ENCODE peak calls at places on chromosomes 12 and 14, in nine cellular contexts. One of them, this sample, is unnamed.
A peak's percentile ranks its signal among the peaks of the same experiment; 100 is the strongest.

GRCh38 chr14:100769035-100769939 is 42.6 kb downstream of the DLK1 start:
- DNase-seq in esophagus squamous epithelium: no peak
- DNase-seq in PC-9: no peak
- DNase-seq in GM23248: no peak
- DNase-seq in uterus: no peak
- DNase-seq in effector memory CD4-positive, alpha-beta T cell: no peak
- DNase-seq in mesendoderm: no peak
- DNase-seq in lower lobe of right lung: no peak
- DNase-seq in brain microvascular endothelial cell: no peak
- DNase-seq in this sample: peak; percentile 24

GRCh38 chr12:48380596-48380995 is 29.9 kb upstream of the ZNF641 start:
- DNase-seq in GM23248: no peak
- DNase-seq in esophagus squamous epithelium: no peak
- DNase-seq in mesendoderm: no peak
- DNase-seq in uterus: no peak
- DNase-seq in brain microvascular endothelial cell: no peak
- DNase-seq in PC-9: no peak
- DNase-seq in effector memory CD4-positive, alpha-beta T cell: no peak
- DNase-seq in lower lobe of right lung: no peak
- DNase-seq in this sample: no peak

GRCh38 chr12:78887444-78887843 is 22.9 kb downstream of the SYT1 start:
- DNase-seq in uterus: no peak
- DNase-seq in brain microvascular endothelial cell: no peak
- DNase-seq in lower lobe of right lung: no peak
- DNase-seq in GM23248: no peak
- DNase-seq in effector memory CD4-positive, alpha-beta T cell: no peak
- DNase-seq in PC-9: no peak
- DNase-seq in esophagus squamous epithelium: no peak
- DNase-seq in mesendoderm: no peak
- DNase-seq in this sample: no peak

GRCh38 chr12:3741882-3742672 is 10.8 kb downstream of the CRACR2A start:
- DNase-seq in esophagus squamous epithelium: no peak
- DNase-seq in lower lobe of right lung: no peak
- DNase-seq in effector memory CD4-positive, alpha-beta T cell: no peak
- DNase-seq in GM23248: no peak
- DNase-seq in mesendoderm: no peak
- DNase-seq in brain microvascular endothelial cell: no peak
- DNase-seq in PC-9: no peak
- DNase-seq in uterus: no peak
- DNase-seq in this sample: no peak

GRCh38 chr12:62703011-62703380 is 232.0 kb downstream of the PPM1H start:
- DNase-seq in brain microvascular endothelial cell: no peak
- DNase-seq in uterus: no peak
- DNase-seq in effector memory CD4-positive, alpha-beta T cell: no peak
- DNase-seq in esophagus squamous epithelium: no peak
- DNase-seq in lower lobe of right lung: no peak
- DNase-seq in GM23248: peak; percentile 78
- DNase-seq in PC-9: peak; percentile 52
- DNase-seq in mesendoderm: peak; percentile 75
- DNase-seq in this sample: no peak

GRCh38 chr12:34394211-34395055 is 372.1 kb downstream of the ALG10 start:
- DNase-seq in esophagus squamous epithelium: no peak
- DNase-seq in uterus: no peak
- DNase-seq in brain microvascular endothelial cell: no peak
- DNase-seq in lower lobe of right lung: peak; percentile 28
- DNase-seq in PC-9: no peak
- DNase-seq in GM23248: no peak
- DNase-seq in mesendoderm: no peak
- DNase-seq in effector memory CD4-positive, alpha-beta T cell: no peak
- DNase-seq in this sample: peak; percentile 28

GRCh38 chr14:95297832-95298231 is 21.9 kb downstream of the CLMN start:
- DNase-seq in brain microvascular endothelial cell: no peak
- DNase-seq in esophagus squamous epithelium: no peak
- DNase-seq in uterus: no peak
- DNase-seq in effector memory CD4-positive, alpha-beta T cell: no peak
- DNase-seq in mesendoderm: no peak
- DNase-seq in GM23248: no peak
- DNase-seq in lower lobe of right lung: no peak
- DNase-seq in PC-9: no peak
- DNase-seq in this sample: no peak

GRCh38 chr14:105627701-105628100 is 101.3 kb downstream of the TMEM121 start:
- DNase-seq in mesendoderm: no peak
- DNase-seq in esophagus squamous epithelium: no peak
- DNase-seq in uterus: no peak
- DNase-seq in lower lobe of right lung: no peak
- DNase-seq in effector memory CD4-positive, alpha-beta T cell: no peak
- DNase-seq in PC-9: no peak
- DNase-seq in brain microvascular endothelial cell: no peak
- DNase-seq in GM23248: no peak
- DNase-seq in this sample: no peak

GRCh38 chr12:49507139-49507538 is 31.7 kb upstream of the KCNH3 start:
- DNase-seq in uterus: no peak
- DNase-seq in brain microvascular endothelial cell: peak; percentile 96
- DNase-seq in PC-9: no peak
- DNase-seq in esophagus squamous epithelium: no peak
- DNase-seq in effector memory CD4-positive, alpha-beta T cell: no peak
- DNase-seq in mesendoderm: no peak
- DNase-seq in lower lobe of right lung: no peak
- DNase-seq in GM23248: peak; percentile 79
- DNase-seq in this sample: no peak

GRCh38 chr12:130795906-130796305 is 43.1 kb downstream of the STX2 start:
- DNase-seq in lower lobe of right lung: no peak
- DNase-seq in effector memory CD4-positive, alpha-beta T cell: no peak
- DNase-seq in brain microvascular endothelial cell: no peak
- DNase-seq in esophagus squamous epithelium: no peak
- DNase-seq in PC-9: no peak
- DNase-seq in GM23248: no peak
- DNase-seq in uterus: no peak
- DNase-seq in mesendoderm: no peak
- DNase-seq in this sample: no peak

GRCh38 chr12:55816876-55817351 is 610 bp downstream of the SARNP start:
- DNase-seq in esophagus squamous epithelium: no peak
- DNase-seq in uterus: no peak
- DNase-seq in GM23248: peak; percentile 69
- DNase-seq in effector memory CD4-positive, alpha-beta T cell: no peak
- DNase-seq in lower lobe of right lung: no peak
- DNase-seq in PC-9: no peak
- DNase-seq in brain microvascular endothelial cell: peak; percentile 20
- DNase-seq in mesendoderm: peak; percentile 56
- DNase-seq in this sample: no peak

GRCh38 chr14:94390372-94391086 is 2.1 kb upstream of the SERPINA1 start:
- DNase-seq in effector memory CD4-positive, alpha-beta T cell: no peak
- DNase-seq in uterus: no peak
- DNase-seq in esophagus squamous epithelium: no peak
- DNase-seq in mesendoderm: no peak
- DNase-seq in lower lobe of right lung: peak; percentile 93
- DNase-seq in PC-9: no peak
- DNase-seq in brain microvascular endothelial cell: no peak
- DNase-seq in GM23248: no peak
- DNase-seq in this sample: no peak

GRCh38 chr14:104799657-104800599 is 973 bp upstream of the ZBTB42 start:
- DNase-seq in mesendoderm: peak; percentile 84
- DNase-seq in esophagus squamous epithelium: peak; percentile 32
- DNase-seq in lower lobe of right lung: peak; percentile 94
- DNase-seq in effector memory CD4-positive, alpha-beta T cell: peak; percentile 76
- DNase-seq in PC-9: no peak
- DNase-seq in GM23248: peak; percentile 78
- DNase-seq in uterus: peak; percentile 90
- DNase-seq in brain microvascular endothelial cell: peak; percentile 24
- DNase-seq in this sample: no peak

GRCh38 chr14:54796961-54797360 is 105.7 kb downstream of the GCH1 start:
- DNase-seq in lower lobe of right lung: no peak
- DNase-seq in GM23248: peak; percentile 82
- DNase-seq in uterus: no peak
- DNase-seq in esophagus squamous epithelium: no peak
- DNase-seq in mesendoderm: no peak
- DNase-seq in PC-9: no peak
- DNase-seq in effector memory CD4-positive, alpha-beta T cell: no peak
- DNase-seq in brain microvascular endothelial cell: peak; percentile 43
- DNase-seq in this sample: no peak

GRCh38 chr12:58602179-58602578 is 318.1 kb downstream of the LRIG3 start:
- DNase-seq in mesendoderm: no peak
- DNase-seq in brain microvascular endothelial cell: no peak
- DNase-seq in PC-9: no peak
- DNase-seq in lower lobe of right lung: no peak
- DNase-seq in uterus: no peak
- DNase-seq in esophagus squamous epithelium: no peak
- DNase-seq in GM23248: no peak
- DNase-seq in effector memory CD4-positive, alpha-beta T cell: no peak
- DNase-seq in this sample: no peak

GRCh38 chr14:88323520-88324199 is 591 bp upstream of the KCNK10 start:
- DNase-seq in lower lobe of right lung: no peak
- DNase-seq in esophagus squamous epithelium: no peak
- DNase-seq in uterus: no peak
- DNase-seq in brain microvascular endothelial cell: no peak
- DNase-seq in mesendoderm: peak; percentile 52
- DNase-seq in PC-9: no peak
- DNase-seq in effector memory CD4-positive, alpha-beta T cell: no peak
- DNase-seq in GM23248: peak; percentile 32
- DNase-seq in this sample: peak; percentile 46
- H3K27ac ChIP-seq in lower lobe of right lung: no peak overlapping the region
- H3K27ac ChIP-seq in esophagus squamous epithelium: no peak overlapping the region
- H3K27ac ChIP-seq in uterus: no peak overlapping the region
- H3K27ac ChIP-seq in brain microvascular endothelial cell: no peak overlapping the region
- H3K27ac ChIP-seq in mesendoderm: no peak overlapping the region
- H3K27ac ChIP-seq in PC-9: no peak overlapping the region
- H3K27ac ChIP-seq in effector memory CD4-positive, alpha-beta T cell: no peak overlapping the region
- H3K27ac ChIP-seq in GM23248: no peak overlapping the region
- H3K27ac ChIP-seq in this sample: peak overlapping the region; percentile 85

GRCh38 chr12:26939953-26940352 is 1.7 kb downstream of the FGFR1OP2 start:
- DNase-seq in uterus: no peak
- DNase-seq in mesendoderm: no peak
- DNase-seq in lower lobe of right lung: no peak
- DNase-seq in effector memory CD4-positive, alpha-beta T cell: no peak
- DNase-seq in brain microvascular endothelial cell: no peak
- DNase-seq in GM23248: peak; percentile 9
- DNase-seq in esophagus squamous epithelium: no peak
- DNase-seq in PC-9: no peak
- DNase-seq in this sample: no peak

GRCh38 chr12:26940820-26941219 is 2.5 kb downstream of the FGFR1OP2 start:
- DNase-seq in esophagus squamous epithelium: no peak
- DNase-seq in effector memory CD4-positive, alpha-beta T cell: no peak
- DNase-seq in GM23248: peak; percentile 73
- DNase-seq in uterus: no peak
- DNase-seq in mesendoderm: no peak
- DNase-seq in brain microvascular endothelial cell: peak; percentile 14
- DNase-seq in lower lobe of right lung: no peak
- DNase-seq in PC-9: no peak
- DNase-seq in this sample: no peak

GRCh38 chr12:26939192-26939832 is 1.0 kb downstream of the FGFR1OP2 start:
- DNase-seq in PC-9: no peak
- DNase-seq in esophagus squamous epithelium: no peak
- DNase-seq in brain microvascular endothelial cell: no peak
- DNase-seq in mesendoderm: no peak
- DNase-seq in GM23248: peak; percentile 57
- DNase-seq in effector memory CD4-positive, alpha-beta T cell: no peak
- DNase-seq in uterus: no peak
- DNase-seq in lower lobe of right lung: no peak
- DNase-seq in this sample: no peak

GRCh38 chr12:26938660-26939185 is 453 bp downstream of the FGFR1OP2 start:
- DNase-seq in effector memory CD4-positive, alpha-beta T cell: no peak
- DNase-seq in esophagus squamous epithelium: no peak
- DNase-seq in GM23248: peak; percentile 69
- DNase-seq in mesendoderm: peak; percentile 55
- DNase-seq in PC-9: peak; percentile 43
- DNase-seq in lower lobe of right lung: no peak
- DNase-seq in uterus: no peak
- DNase-seq in brain microvascular endothelial cell: no peak
- DNase-seq in this sample: peak; percentile 28

DNA sequence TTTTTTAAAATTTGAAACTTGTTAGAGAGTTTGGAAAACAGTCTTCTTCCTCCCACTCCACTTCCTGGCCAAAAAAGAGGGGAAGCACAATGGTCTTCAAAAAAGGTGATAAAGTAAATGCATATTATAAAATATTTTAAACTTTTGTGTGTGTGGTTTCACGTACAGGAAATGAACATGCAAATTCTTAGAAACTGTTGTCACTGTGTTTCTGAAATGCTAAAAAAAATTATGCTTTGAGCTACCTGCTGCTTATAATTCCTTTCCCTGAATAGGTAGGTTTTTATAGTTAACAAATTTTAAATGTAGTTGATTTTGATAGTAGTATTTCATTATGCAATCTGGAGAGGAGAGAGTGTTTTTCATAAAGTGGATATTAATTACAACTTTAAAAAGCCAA is 3.0 kb downstream of the FGFR1OP2 start:
- DNase-seq in uterus: no peak
- DNase-seq in esophagus squamous epithelium: no peak
- DNase-seq in mesendoderm: no peak
- DNase-seq in GM23248: peak; percentile 21
- DNase-seq in effector memory CD4-positive, alpha-beta T cell: no peak
- DNase-seq in brain microvascular endothelial cell: no peak
- DNase-seq in PC-9: no peak
- DNase-seq in lower lobe of right lung: no peak
- DNase-seq in this sample: no peak
- H3K4me3 ChIP-seq in uterus: no peak overlapping the region
- H3K4me3 ChIP-seq in esophagus squamous epithelium: no peak overlapping the region
- H3K4me3 ChIP-seq in mesendoderm: no peak overlapping the region
- H3K4me3 ChIP-seq in GM23248: peak overlapping the region; percentile 100
- H3K4me3 ChIP-seq in effector memory CD4-positive, alpha-beta T cell: peak overlapping the region; percentile 20
- H3K4me3 ChIP-seq in brain microvascular endothelial cell: no peak overlapping the region
- H3K4me3 ChIP-seq in PC-9: no peak overlapping the region
- H3K4me3 ChIP-seq in lower lobe of right lung: peak overlapping the region; percentile 82
- H3K4me3 ChIP-seq in this sample: peak overlapping the region; percentile 92

DNA sequence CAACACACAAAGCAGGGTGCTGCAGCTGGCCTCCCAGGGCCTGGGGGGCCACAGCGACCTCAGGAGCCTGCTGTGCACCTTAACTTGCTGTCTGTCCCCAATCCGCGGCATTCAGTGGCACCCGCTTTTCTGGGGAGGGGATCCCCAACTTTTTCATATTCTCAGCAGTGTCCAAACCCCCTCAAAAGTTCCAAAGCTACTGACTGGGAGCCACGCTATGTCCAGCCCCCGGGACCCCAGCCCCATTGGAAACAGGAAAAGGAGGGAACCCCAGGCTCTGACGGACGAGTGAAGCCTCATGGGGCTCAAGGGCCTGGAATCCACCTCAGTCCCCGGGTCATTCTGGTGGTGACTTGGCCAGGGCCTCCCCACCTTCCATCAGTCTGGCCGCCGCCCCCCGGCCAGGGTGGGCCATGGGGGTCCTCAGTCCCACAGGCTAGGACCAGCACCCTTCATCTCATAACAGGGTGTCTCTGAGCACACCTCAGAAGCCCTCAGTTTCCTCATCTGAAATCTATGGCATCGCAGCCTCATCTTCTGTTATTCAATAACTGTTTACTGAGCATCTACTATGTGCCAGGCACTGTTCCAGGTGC is 127.3 kb downstream of the NCOR2 start:
- DNase-seq in effector memory CD4-positive, alpha-beta T cell: no peak
- DNase-seq in GM23248: no peak
- DNase-seq in PC-9: no peak
- DNase-seq in uterus: no peak
- DNase-seq in mesendoderm: no peak
- DNase-seq in esophagus squamous epithelium: no peak
- DNase-seq in lower lobe of right lung: no peak
- DNase-seq in brain microvascular endothelial cell: no peak
- DNase-seq in this sample: no peak
- H3K27ac ChIP-seq in effector memory CD4-positive, alpha-beta T cell: no peak overlapping the region
- H3K27ac ChIP-seq in GM23248: peak overlapping the region; percentile 98
- H3K27ac ChIP-seq in PC-9: peak overlapping the region; percentile 97
- H3K27ac ChIP-seq in uterus: peak overlapping the region; percentile 57
- H3K27ac ChIP-seq in mesendoderm: no peak overlapping the region
- H3K27ac ChIP-seq in esophagus squamous epithelium: peak overlapping the region; percentile 46
- H3K27ac ChIP-seq in lower lobe of right lung: peak overlapping the region; percentile 15
- H3K27ac ChIP-seq in brain microvascular endothelial cell: peak overlapping the region; percentile 89
- H3K27ac ChIP-seq in this sample: peak overlapping the region; percentile 81

GRCh38 chr12:122995503-122996187 is 15.2 kb downstream of the ARL6IP4 start:
- DNase-seq in lower lobe of right lung: no peak
- DNase-seq in mesendoderm: no peak
- DNase-seq in GM23248: no peak
- DNase-seq in uterus: no peak
- DNase-seq in effector memory CD4-positive, alpha-beta T cell: no peak
- DNase-seq in esophagus squamous epithelium: no peak
- DNase-seq in brain microvascular endothelial cell: no peak
- DNase-seq in PC-9: no peak
- DNase-seq in this sample: no peak
- H3K4me3 ChIP-seq in lower lobe of right lung: no peak overlapping the region
- H3K4me3 ChIP-seq in mesendoderm: no peak overlapping the region
- H3K4me3 ChIP-seq in GM23248: no peak overlapping the region
- H3K4me3 ChIP-seq in uterus: no peak overlapping the region
- H3K4me3 ChIP-seq in effector memory CD4-positive, alpha-beta T cell: no peak overlapping the region
- H3K4me3 ChIP-seq in esophagus squamous epithelium: no peak overlapping the region
- H3K4me3 ChIP-seq in brain microvascular endothelial cell: no peak overlapping the region
- H3K4me3 ChIP-seq in PC-9: no peak overlapping the region
- H3K4me3 ChIP-seq in this sample: no peak overlapping the region

This sample was measured in dorsolateral prefrontal cortex.